ENCODE peak calls at places on chromosomes 13 and 19, in seven cellular contexts. K is aorta, X is cardiac muscle cell, A is SK-N-SH, S is heart left ventricle, Q is thoracic aorta, V is hepatocyte. W is an unnamed sample. For H3K27me3 and H3K4me1, the result is how much of the 10 kb centered on the place peaks cover.

GRCh38 chr19:58543826-58544590 is at the start of gene TRIM28:
- DNase-seq in Q (peak), V (peak), X (peak), K (peak), S (peak), A (peak), W (peak)

GRCh38 chr19:54608792-54609191 is 15.4 kb downstream of the LILRA1 start:
- DNase-seq in A (no peak), V (no peak), S (no peak), Q (no peak), K (no peak), X (no peak), W (no peak)

GRCh38 chr13:102597029-102598015 is 536 bp downstream of the TPP2 start:
- DNase-seq in Q (no peak), S (peak), A (peak), X (peak), K (peak), V (peak), W (no peak)

GRCh38 chr19:2503521-2504109 is 27.7 kb downstream of the GADD45B start:
- DNase-seq in K (no peak), V (peak), X (peak), A (no peak), Q (no peak), S (no peak), W (no peak)

GRCh38 chr13:95124959-95125358 is 176.3 kb downstream of the ABCC4 start:
- DNase-seq in V (no peak), S (no peak), K (no peak), X (no peak), Q (no peak), A (no peak), W (no peak)

GRCh38 chr19:37953576-37954303 is 46.7 kb downstream of the SIPA1L3 start:
- DNase-seq in K (no peak), S (no peak), A (no peak), Q (no peak), X (no peak), V (no peak), W (no peak)

GRCh38 chr19:42233106-42233505 is 9.3 kb downstream of the GSK3A start:
- DNase-seq in S (no peak), V (no peak), K (no peak), Q (no peak), X (no peak), A (no peak), W (no peak)

GRCh38 chr19:51398096-51398704 is 7.8 kb upstream of the C19orf84 start:
- DNase-seq in K (no peak), V (peak), X (peak), Q (no peak), S (no peak), A (peak), W (no peak)

DNA sequence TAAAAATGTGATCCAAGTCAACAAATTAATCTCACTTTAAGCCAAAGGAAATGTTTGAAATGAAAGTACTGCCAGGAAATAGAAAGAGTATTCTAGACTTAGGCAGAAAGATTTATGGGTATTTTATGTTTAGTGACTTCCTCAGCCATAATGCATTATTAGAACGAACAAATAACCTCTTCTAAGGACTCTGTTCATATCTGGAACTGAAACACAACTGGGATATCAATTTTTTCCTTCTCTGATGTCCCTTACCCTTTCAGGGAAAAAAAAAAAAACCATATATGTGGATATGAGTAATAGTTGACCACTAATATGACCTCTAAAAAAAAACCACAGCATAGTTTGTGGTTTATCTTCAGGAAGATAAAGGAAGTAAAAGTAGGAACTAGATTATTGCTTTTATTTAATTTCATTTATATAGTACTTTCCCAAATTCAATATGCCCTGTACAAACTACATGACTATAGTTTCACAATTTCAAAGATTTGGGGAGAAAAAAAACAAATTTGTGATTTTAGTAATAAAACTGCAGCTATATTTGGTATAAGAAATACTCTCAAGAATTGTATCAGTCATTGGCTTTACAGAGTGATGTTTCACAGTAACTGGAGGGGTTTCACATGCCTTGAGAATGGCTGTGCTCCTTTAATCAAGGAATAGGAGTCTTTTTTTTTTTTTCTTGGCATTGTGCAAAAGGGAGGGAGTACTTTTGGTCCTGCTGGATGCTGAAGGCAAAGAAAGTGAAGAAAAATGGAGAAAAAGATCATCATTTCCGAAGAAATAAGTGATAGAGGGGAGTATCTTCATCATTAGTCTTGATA is 6.6 kb downstream of the ZNF507 start:
- DNase-seq in S (no peak), K (no peak), V (no peak), A (no peak), X (no peak), Q (no peak), W (no peak)
- H3K4me3 ChIP-seq in S (no peak), K (no peak), V (no peak), A (no peak), X (no peak), Q (peak), W (no peak)

DNA sequence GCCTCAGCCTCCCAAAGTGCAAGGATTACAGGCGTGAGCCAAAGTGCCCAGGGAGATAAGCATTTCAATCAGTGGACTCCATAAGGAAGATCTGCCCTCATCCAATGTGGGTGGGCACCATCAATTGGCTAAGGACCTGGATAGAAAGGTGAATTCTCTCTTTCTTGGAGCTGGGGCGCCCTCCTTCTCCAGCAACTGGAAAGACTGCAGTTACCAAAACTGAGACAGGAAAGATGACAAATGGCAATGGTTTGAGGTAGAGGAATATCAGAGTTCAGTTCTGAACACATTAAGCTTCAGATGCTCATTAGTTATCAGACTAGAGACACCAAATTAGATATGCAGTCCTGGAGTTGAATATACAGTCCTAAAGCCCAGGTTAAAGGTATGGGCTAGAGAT is 10.5 kb upstream of the ELF1 start:
- DNase-seq in Q (no peak), S (no peak), X (no peak), K (no peak), V (no peak), A (no peak), W (no peak)
- H3K27me3 ChIP-seq in Q (under half), S (under half), X (under half), K (under half), V (under half), A (under half), W (under half)

GRCh38 chr13:51821666-51822065 is 17.7 kb upstream of the DHRS12 start:
- DNase-seq in V (no peak), K (no peak), X (no peak), A (no peak), S (no peak), Q (no peak), W (no peak)

GRCh38 chr13:51823351-51823750 is 19.4 kb upstream of the DHRS12 start:
- DNase-seq in S (no peak), K (no peak), Q (no peak), A (no peak), V (no peak), X (no peak), W (no peak)

GRCh38 chr13:51819544-51819943 is 15.6 kb upstream of the DHRS12 start:
- DNase-seq in S (no peak), A (no peak), K (no peak), Q (no peak), X (no peak), V (no peak), W (no peak)

GRCh38 chr13:51823861-51824260 is 19.9 kb upstream of the DHRS12 start:
- DNase-seq in Q (no peak), K (no peak), A (no peak), V (no peak), S (no peak), X (no peak), W (no peak)

DNA sequence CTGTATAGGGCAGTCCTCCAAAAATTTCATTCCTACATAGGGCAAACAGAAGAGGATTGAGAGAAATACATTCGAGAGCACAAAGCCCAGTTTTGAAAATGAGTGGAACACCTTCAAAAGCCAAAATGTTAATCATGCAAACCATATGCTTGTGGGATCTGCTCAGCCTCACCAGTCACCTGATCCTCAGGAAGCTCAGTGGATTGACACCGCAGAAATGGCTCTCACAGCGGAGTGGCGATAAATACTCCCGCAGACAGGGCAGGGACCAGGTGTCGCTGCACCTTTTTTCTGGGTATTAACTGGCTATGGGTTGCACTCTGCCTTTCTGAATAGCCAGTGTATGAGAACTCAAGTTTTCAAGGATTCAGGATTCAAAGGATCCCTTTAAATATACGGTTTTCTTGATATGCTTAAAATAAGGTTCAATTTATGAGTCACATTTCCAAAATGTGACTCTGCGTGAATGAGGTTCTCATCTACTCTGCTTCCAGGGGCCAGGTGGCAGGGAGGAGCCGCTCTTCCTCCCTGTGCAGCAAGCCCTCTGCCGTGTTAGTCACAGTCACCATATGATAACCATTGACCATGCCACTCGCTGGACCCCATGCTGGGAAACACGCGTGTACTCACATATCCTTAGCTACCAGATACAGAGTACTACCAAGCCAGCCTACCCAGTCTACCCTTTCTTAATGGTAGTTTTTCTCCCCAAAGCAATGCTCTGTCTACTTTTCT is 18.3 kb upstream of the DHRS12 start:
- DNase-seq in K (no peak), X (no peak), S (no peak), Q (no peak), A (no peak), V (no peak), W (no peak)
- H3K4me1 ChIP-seq in K (under half), X (under half), S (under half), Q (under half), A (under half), V (under half), W (under half)

GRCh38 chr13:87398047-87398446 is 273.1 kb upstream of the SLITRK5 start:
- DNase-seq in A (no peak), Q (no peak), S (no peak), V (no peak), K (no peak), X (no peak), W (no peak)
- H3K4me3 ChIP-seq in A (no peak), Q (no peak), S (no peak), V (no peak), K (no peak), X (no peak), W (no peak)

GRCh38 chr13:20168396-20168795 is 7.5 kb upstream of the GJA3 start:
- DNase-seq in X (no peak), K (no peak), V (no peak), Q (no peak), S (no peak), A (no peak), W (no peak)

GRCh38 chr13:20174656-20175405 is 14.0 kb upstream of the GJA3 start:
- DNase-seq in X (no peak), K (peak), V (peak), S (peak), A (no peak), Q (peak), W (peak)

GRCh38 chr13:20171364-20171763 is 10.5 kb upstream of the GJA3 start:
- DNase-seq in Q (no peak), K (no peak), V (no peak), S (no peak), A (no peak), X (no peak), W (no peak)

GRCh38 chr13:20173121-20173746 is 12.4 kb upstream of the GJA3 start:
- DNase-seq in Q (no peak), V (no peak), S (no peak), K (no peak), X (no peak), A (no peak), W (no peak)

DNA sequence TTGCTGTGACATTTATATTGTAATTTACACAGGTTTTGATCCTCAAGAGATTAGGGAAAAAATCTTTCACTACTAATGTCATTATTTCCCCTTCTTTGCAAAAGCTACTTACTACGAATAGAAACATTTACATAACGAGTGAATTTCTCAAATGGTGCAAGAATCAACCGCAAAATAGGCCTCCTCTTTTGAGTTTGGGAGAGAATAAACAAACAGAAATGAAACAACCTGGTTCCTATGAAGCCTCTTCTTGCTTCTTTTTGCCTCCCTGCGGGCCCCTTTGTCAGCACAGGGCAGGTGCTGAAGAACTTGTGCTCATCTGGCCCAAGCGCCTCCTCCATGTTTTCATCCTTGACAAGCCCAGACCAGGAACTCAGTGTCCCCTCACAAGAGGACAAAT is 10.1 kb upstream of the GJA3 start:
- DNase-seq in X (no peak), A (no peak), Q (no peak), K (no peak), S (no peak), V (no peak), W (no peak)
- H3K27me3 ChIP-seq in X (under half), A (half or more), Q (under half), K (under half), S (under half), V (under half), W (under half)

GRCh38 chr13:52450793-52451116 is 321 bp upstream of the VPS36 start:
- DNase-seq in S (no peak), Q (no peak), A (no peak), V (no peak), X (no peak), K (no peak), W (no peak)
- H3K4me1 ChIP-seq in S (under half), Q (under half), A (under half), V (under half), X (under half), K (under half), W (under half)